ENCODE peak calls at places on chromosomes 3 and 15, in ten cellular contexts. One of them, this sample, is unnamed.

GRCh38 chr15:65655026-65655425 is 33.3 kb downstream of the SLC24A1 start:
- DNase-seq in neural crest cell: no peak
- DNase-seq in activated CD4-positive, alpha-beta T cell treated with anti-CD3 and anti-CD28 coated beads, Interleukin-2, amount 10 ng/mL, durations not matched to agents 7 days and 5 days: no peak
- DNase-seq in heart left ventricle: no peak
- DNase-seq in hypothalamus: no peak
- DNase-seq in small intestine: peak; percentile 71
- DNase-seq in RWPE1: peak; percentile 58
- DNase-seq in GM04504: no peak
- DNase-seq in HEK293T: no peak
- DNase-seq in naive thymus-derived CD4-positive, alpha-beta T cell: no peak
- DNase-seq in this sample: no peak

GRCh38 chr3:123584284-123584987 is 417 bp downstream of the HACD2 start:
- DNase-seq in neural crest cell: no peak
- DNase-seq in activated CD4-positive, alpha-beta T cell treated with anti-CD3 and anti-CD28 coated beads, Interleukin-2, amount 10 ng/mL, durations not matched to agents 7 days and 5 days: no peak
- DNase-seq in heart left ventricle: peak; percentile 78
- DNase-seq in hypothalamus: no peak
- DNase-seq in small intestine: no peak
- DNase-seq in RWPE1: no peak
- DNase-seq in GM04504: no peak
- DNase-seq in HEK293T: peak; percentile 45
- DNase-seq in naive thymus-derived CD4-positive, alpha-beta T cell: peak; percentile 14
- DNase-seq in this sample: no peak

GRCh38 chr3:196942915-196943277 is 568 bp upstream of the NCBP2 start:
- DNase-seq in neural crest cell: no peak
- DNase-seq in activated CD4-positive, alpha-beta T cell treated with anti-CD3 and anti-CD28 coated beads, Interleukin-2, amount 10 ng/mL, durations not matched to agents 7 days and 5 days: peak; percentile 22
- DNase-seq in heart left ventricle: no peak
- DNase-seq in hypothalamus: no peak
- DNase-seq in small intestine: no peak
- DNase-seq in RWPE1: no peak
- DNase-seq in GM04504: no peak
- DNase-seq in HEK293T: no peak
- DNase-seq in naive thymus-derived CD4-positive, alpha-beta T cell: no peak
- DNase-seq in this sample: peak; percentile 23

GRCh38 chr3:184953396-184953795 is 141.4 kb downstream of the VPS8 start:
- DNase-seq in neural crest cell: no peak
- DNase-seq in activated CD4-positive, alpha-beta T cell treated with anti-CD3 and anti-CD28 coated beads, Interleukin-2, amount 10 ng/mL, durations not matched to agents 7 days and 5 days: no peak
- DNase-seq in heart left ventricle: no peak
- DNase-seq in hypothalamus: no peak
- DNase-seq in small intestine: no peak
- DNase-seq in RWPE1: no peak
- DNase-seq in GM04504: no peak
- DNase-seq in HEK293T: no peak
- DNase-seq in naive thymus-derived CD4-positive, alpha-beta T cell: no peak
- DNase-seq in this sample: no peak

GRCh38 chr3:19866751-19867347 is 67.2 kb downstream of the EFHB start:
- DNase-seq in neural crest cell: peak; percentile 59
- DNase-seq in activated CD4-positive, alpha-beta T cell treated with anti-CD3 and anti-CD28 coated beads, Interleukin-2, amount 10 ng/mL, durations not matched to agents 7 days and 5 days: peak; percentile 39
- DNase-seq in heart left ventricle: no peak
- DNase-seq in hypothalamus: no peak
- DNase-seq in small intestine: peak; percentile 65
- DNase-seq in RWPE1: peak; percentile 15
- DNase-seq in GM04504: no peak
- DNase-seq in HEK293T: peak; percentile 52
- DNase-seq in naive thymus-derived CD4-positive, alpha-beta T cell: peak; percentile 29
- DNase-seq in this sample: peak; percentile 42

GRCh38 chr15:57920916-57921315 is 144.6 kb downstream of the ALDH1A2 start:
- DNase-seq in neural crest cell: no peak
- DNase-seq in activated CD4-positive, alpha-beta T cell treated with anti-CD3 and anti-CD28 coated beads, Interleukin-2, amount 10 ng/mL, durations not matched to agents 7 days and 5 days: no peak
- DNase-seq in heart left ventricle: no peak
- DNase-seq in hypothalamus: no peak
- DNase-seq in small intestine: no peak
- DNase-seq in RWPE1: no peak
- DNase-seq in GM04504: no peak
- DNase-seq in HEK293T: no peak
- DNase-seq in naive thymus-derived CD4-positive, alpha-beta T cell: no peak
- DNase-seq in this sample: no peak

GRCh38 chr3:137110392-137110996 is 152.7 kb downstream of the IL20RB start:
- DNase-seq in neural crest cell: no peak
- DNase-seq in activated CD4-positive, alpha-beta T cell treated with anti-CD3 and anti-CD28 coated beads, Interleukin-2, amount 10 ng/mL, durations not matched to agents 7 days and 5 days: no peak
- DNase-seq in heart left ventricle: no peak
- DNase-seq in hypothalamus: no peak
- DNase-seq in small intestine: peak; percentile 19
- DNase-seq in RWPE1: peak; percentile 45
- DNase-seq in GM04504: no peak
- DNase-seq in HEK293T: peak; percentile 47
- DNase-seq in naive thymus-derived CD4-positive, alpha-beta T cell: no peak
- DNase-seq in this sample: no peak

GRCh38 chr3:186361612-186362408 is at the start of gene DGKG:
- DNase-seq in neural crest cell: no peak
- DNase-seq in activated CD4-positive, alpha-beta T cell treated with anti-CD3 and anti-CD28 coated beads, Interleukin-2, amount 10 ng/mL, durations not matched to agents 7 days and 5 days: peak; percentile 18
- DNase-seq in heart left ventricle: peak; percentile 81
- DNase-seq in hypothalamus: peak; percentile 48
- DNase-seq in small intestine: peak; percentile 59
- DNase-seq in RWPE1: peak; percentile 42
- DNase-seq in GM04504: no peak
- DNase-seq in HEK293T: peak; percentile 37
- DNase-seq in naive thymus-derived CD4-positive, alpha-beta T cell: no peak
- DNase-seq in this sample: peak; percentile 48

GRCh38 chr3:55485208-55485791 is 1.8 kb downstream of the WNT5A start:
- DNase-seq in neural crest cell: peak; percentile 80
- DNase-seq in activated CD4-positive, alpha-beta T cell treated with anti-CD3 and anti-CD28 coated beads, Interleukin-2, amount 10 ng/mL, durations not matched to agents 7 days and 5 days: peak; percentile 36
- DNase-seq in heart left ventricle: peak; percentile 87
- DNase-seq in hypothalamus: no peak
- DNase-seq in small intestine: peak; percentile 42
- DNase-seq in RWPE1: no peak
- DNase-seq in GM04504: no peak
- DNase-seq in HEK293T: peak; percentile 85
- DNase-seq in naive thymus-derived CD4-positive, alpha-beta T cell: no peak
- DNase-seq in this sample: peak; percentile 59

GRCh38 chr3:195570344-195570743 is 13.4 kb downstream of the APOD start:
- DNase-seq in neural crest cell: no peak
- DNase-seq in activated CD4-positive, alpha-beta T cell treated with anti-CD3 and anti-CD28 coated beads, Interleukin-2, amount 10 ng/mL, durations not matched to agents 7 days and 5 days: no peak
- DNase-seq in heart left ventricle: no peak
- DNase-seq in hypothalamus: no peak
- DNase-seq in small intestine: no peak
- DNase-seq in RWPE1: no peak
- DNase-seq in GM04504: no peak
- DNase-seq in HEK293T: no peak
- DNase-seq in naive thymus-derived CD4-positive, alpha-beta T cell: no peak
- DNase-seq in this sample: no peak

GRCh38 chr15:64530472-64530871 is 70.1 kb downstream of the ZNF609 start:
- DNase-seq in neural crest cell: no peak
- DNase-seq in activated CD4-positive, alpha-beta T cell treated with anti-CD3 and anti-CD28 coated beads, Interleukin-2, amount 10 ng/mL, durations not matched to agents 7 days and 5 days: no peak
- DNase-seq in heart left ventricle: no peak
- DNase-seq in hypothalamus: no peak
- DNase-seq in small intestine: no peak
- DNase-seq in RWPE1: no peak
- DNase-seq in GM04504: no peak
- DNase-seq in HEK293T: no peak
- DNase-seq in naive thymus-derived CD4-positive, alpha-beta T cell: no peak
- DNase-seq in this sample: no peak

GRCh38 chr15:75356539-75356938 is 9.7 kb downstream of the NEIL1 start:
- DNase-seq in neural crest cell: no peak
- DNase-seq in activated CD4-positive, alpha-beta T cell treated with anti-CD3 and anti-CD28 coated beads, Interleukin-2, amount 10 ng/mL, durations not matched to agents 7 days and 5 days: no peak
- DNase-seq in heart left ventricle: no peak
- DNase-seq in hypothalamus: no peak
- DNase-seq in small intestine: no peak
- DNase-seq in RWPE1: no peak
- DNase-seq in GM04504: no peak
- DNase-seq in HEK293T: no peak
- DNase-seq in naive thymus-derived CD4-positive, alpha-beta T cell: no peak
- DNase-seq in this sample: no peak

GRCh38 chr15:44495562-44495961 is 41.4 kb upstream of the EIF3J start:
- DNase-seq in neural crest cell: no peak
- DNase-seq in activated CD4-positive, alpha-beta T cell treated with anti-CD3 and anti-CD28 coated beads, Interleukin-2, amount 10 ng/mL, durations not matched to agents 7 days and 5 days: no peak
- DNase-seq in heart left ventricle: no peak
- DNase-seq in hypothalamus: no peak
- DNase-seq in small intestine: no peak
- DNase-seq in RWPE1: no peak
- DNase-seq in GM04504: no peak
- DNase-seq in HEK293T: no peak
- DNase-seq in naive thymus-derived CD4-positive, alpha-beta T cell: no peak
- DNase-seq in this sample: no peak

GRCh38 chr3:158709666-158710083 is 22.6 kb downstream of the RARRES1 start:
- DNase-seq in neural crest cell: no peak
- DNase-seq in activated CD4-positive, alpha-beta T cell treated with anti-CD3 and anti-CD28 coated beads, Interleukin-2, amount 10 ng/mL, durations not matched to agents 7 days and 5 days: no peak
- DNase-seq in heart left ventricle: no peak
- DNase-seq in hypothalamus: no peak
- DNase-seq in small intestine: no peak
- DNase-seq in RWPE1: no peak
- DNase-seq in GM04504: peak; percentile 98
- DNase-seq in HEK293T: no peak
- DNase-seq in naive thymus-derived CD4-positive, alpha-beta T cell: no peak
- DNase-seq in this sample: no peak